ENCODE peak calls at places on chromosomes 1 and 21, in five cellular contexts. T is hepatocyte, E is GM12878, F is H1, X is mammary epithelial cell. B is an unnamed sample. For H3K79me2, the result is how much of the 10 kb centered on the place peaks cover.

GRCh38 chr1:66770694-66771093 is 18.4 kb downstream of the DYNLT5 start:
- DNase-seq in T (no peak), E (no peak), F (no peak), X (no peak), B (no peak)

GRCh38 chr1:153614906-153615305 is 1.2 kb downstream of the S100A14 start:
- DNase-seq in T (no peak), E (no peak), F (no peak), X (no peak), B (no peak)

GRCh38 chr21:41957991-41958766 is 4.4 kb upstream of the C2CD2 start:
- DNase-seq in T (peak), E (no peak), F (no peak), X (peak), B (peak)

GRCh38 chr1:92940541-92940940 is 20.7 kb downstream of the DIPK1A start:
- DNase-seq in T (no peak), E (no peak), F (no peak), X (peak), B (no peak)

GRCh38 chr1:237386362-237387143 is 344.6 kb downstream of the RYR2 start:
- DNase-seq in T (peak), E (no peak), F (no peak), X (no peak), B (no peak)

GRCh38 chr1:168920456-168921094 is 185.9 kb upstream of the ATP1B1 start:
- DNase-seq in T (peak), E (no peak), F (no peak), X (peak), B (peak)

GRCh38 chr1:65310078-65310587 is 790 bp downstream of the DNAJC6 start:
- DNase-seq in T (no peak), E (no peak), F (no peak), X (no peak), B (no peak)

GRCh38 chr1:117794073-117794472 is 135.3 kb downstream of the GDAP2 start:
- DNase-seq in T (no peak), E (no peak), F (no peak), X (no peak), B (no peak)

GRCh38 chr1:51650198-51650597 is 33.3 kb downstream of the OSBPL9 start:
- DNase-seq in T (no peak), E (no peak), F (no peak), X (no peak), B (no peak)

GRCh38 chr1:12157366-12158231 is 9.2 kb upstream of the TNFRSF1B start:
- DNase-seq in T (no peak), E (no peak), F (no peak), X (no peak), B (peak)

GRCh38 chr21:36773111-36773510 is 74.2 kb downstream of the SIM2 start:
- DNase-seq in T (peak), E (no peak), F (no peak), X (peak), B (peak)

GRCh38 chr1:207051615-207051943 is 571 bp upstream of the YOD1 start:
- DNase-seq in T (no peak), E (no peak), F (no peak), X (no peak), B (no peak)

GRCh38 chr1:180909462-180909976 is 3.2 kb upstream of the KIAA1614 start:
- DNase-seq in T (no peak), E (peak), F (peak), X (no peak), B (no peak)

GRCh38 chr1:180911640-180912161 is 996 bp upstream of the KIAA1614 start:
- DNase-seq in T (peak), E (no peak), F (no peak), X (no peak), B (no peak)

GRCh38 chr1:180915426-180915965 is 2.8 kb downstream of the KIAA1614 start:
- DNase-seq in T (no peak), E (no peak), F (no peak), X (no peak), B (no peak)

GRCh38 chr1:180912801-180913616 is at the start of gene KIAA1614:
- DNase-seq in T (peak), E (no peak), F (peak), X (no peak), B (no peak)

DNA sequence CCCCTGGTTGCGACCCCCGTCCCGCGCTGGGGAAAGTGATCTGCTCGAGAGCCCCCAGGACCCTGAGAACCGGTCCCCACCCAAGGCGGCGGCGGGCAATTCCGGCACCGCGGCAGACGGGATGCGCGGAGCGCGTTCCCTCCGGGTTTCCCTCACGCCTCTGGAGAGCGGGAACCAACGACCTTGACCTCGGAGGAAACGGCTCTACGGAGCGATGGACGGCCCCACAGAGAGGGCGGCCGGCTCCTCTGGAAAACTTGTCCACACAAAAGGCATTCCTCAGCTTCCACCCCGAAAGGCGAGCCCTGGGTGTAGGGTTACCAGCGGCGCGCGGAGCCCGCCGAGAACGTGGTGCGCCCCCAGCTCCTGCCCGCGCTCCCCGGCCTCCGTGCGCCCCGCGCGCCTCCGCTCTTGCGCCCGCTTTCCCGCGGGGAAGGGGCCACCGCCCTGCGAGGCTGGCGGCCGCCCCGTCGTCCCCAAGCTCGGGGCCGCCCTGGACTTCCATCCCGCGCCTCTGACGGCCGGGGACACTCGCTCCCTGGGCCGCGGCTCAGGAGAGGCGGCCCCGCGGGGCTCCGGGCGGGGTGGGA is 391 bp upstream of the KIAA1614 start:
- DNase-seq in T (peak), E (no peak), F (peak), X (no peak), B (no peak)
- H3K4me3 ChIP-seq in T (peak), E (peak), F (peak), X (no peak), B (no peak)

DNA sequence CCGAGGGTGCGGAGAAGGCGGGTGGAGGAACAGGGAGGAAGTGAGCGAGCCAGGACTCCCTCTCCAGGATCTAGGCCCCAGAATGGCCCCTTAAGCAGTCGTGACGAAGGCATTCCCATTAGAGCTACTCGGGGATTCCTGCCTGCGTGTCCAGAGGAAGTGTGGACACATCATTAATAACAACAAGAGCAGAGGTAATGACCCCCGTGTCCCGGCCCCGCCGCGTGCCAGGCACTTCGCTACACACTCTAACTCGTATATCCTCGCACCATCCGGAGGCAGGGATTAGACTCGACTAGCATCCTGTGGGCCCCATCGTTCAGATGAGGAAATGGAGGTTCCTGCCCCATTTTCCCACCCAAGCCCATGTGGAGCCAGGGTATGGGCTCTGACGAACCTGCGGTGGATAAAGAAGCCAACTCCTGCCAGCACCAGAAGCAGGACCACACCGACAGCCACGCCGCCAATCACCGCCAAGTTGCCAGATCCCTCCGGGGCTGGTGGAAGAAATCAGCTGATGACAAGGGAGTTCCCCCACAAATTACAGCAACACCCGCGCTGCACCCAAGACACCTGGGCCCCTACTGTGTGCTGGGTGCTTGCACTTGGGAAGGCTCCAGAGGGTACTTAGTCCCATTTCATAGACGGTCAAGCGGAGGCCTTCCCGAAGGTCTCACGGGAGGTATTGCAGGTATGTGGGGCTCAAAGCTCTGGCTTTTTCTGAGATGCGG is 21.6 kb downstream of the EPHA2 start:
- DNase-seq in T (no peak), E (no peak), F (no peak), X (no peak), B (no peak)
- H3K79me2 ChIP-seq in T (under half), E (under half), F (under half), X (half or more), B (half or more)

GRCh38 chr1:19437911-19438310 is 47.4 kb downstream of the CAPZB start:
- DNase-seq in T (peak), E (no peak), F (no peak), X (no peak), B (no peak)
- H3K27ac ChIP-seq in T (peak), E (no peak), F (no peak), X (no peak), B (no peak)

DNA sequence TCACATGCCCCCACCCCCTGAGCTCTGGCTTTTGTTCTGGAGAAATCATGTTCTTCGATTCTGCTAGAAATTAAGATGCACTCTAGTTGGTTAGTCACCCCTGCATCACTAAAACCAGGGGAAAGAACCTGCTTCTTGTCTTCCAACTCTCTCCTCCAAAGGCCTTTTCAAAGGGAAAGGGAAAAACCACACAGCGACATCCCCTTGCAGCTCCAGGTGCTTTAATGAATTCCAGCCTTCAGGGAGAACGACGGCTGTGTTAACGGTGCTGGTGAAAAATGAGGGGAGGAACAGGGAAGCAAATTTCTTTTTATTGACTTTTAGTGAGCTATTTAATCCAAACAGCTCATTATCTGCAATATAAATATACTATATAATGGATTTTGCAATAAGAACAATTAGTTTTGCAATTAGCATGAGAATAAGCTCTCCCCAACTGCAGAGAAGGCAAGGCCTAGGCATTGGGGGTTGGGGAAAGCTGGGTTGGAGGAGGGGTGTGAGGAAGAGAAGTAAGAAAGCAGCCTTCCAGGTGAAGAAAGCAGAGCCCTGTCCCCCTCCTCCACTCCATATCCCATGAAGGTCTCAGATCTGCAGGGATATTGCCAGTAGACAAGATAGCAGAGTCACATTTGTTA is 159.0 kb upstream of the ZC3H12A start:
- DNase-seq in T (no peak), E (no peak), F (no peak), X (no peak), B (no peak)
- H3K4me3 ChIP-seq in T (no peak), E (no peak), F (peak), X (no peak), B (no peak)

GRCh38 chr1:162688521-162688920 is 56.3 kb downstream of the DDR2 start:
- DNase-seq in T (no peak), E (no peak), F (no peak), X (no peak), B (no peak)

GRCh38 chr1:162689745-162690671 is 57.7 kb downstream of the DDR2 start:
- DNase-seq in T (no peak), E (no peak), F (no peak), X (no peak), B (no peak)

GRCh38 chr1:162688931-162689330 is 56.7 kb downstream of the DDR2 start:
- DNase-seq in T (no peak), E (no peak), F (no peak), X (no peak), B (no peak)

GRCh38 chr1:162690672-162691434 is 58.6 kb downstream of the DDR2 start:
- DNase-seq in T (peak), E (no peak), F (no peak), X (peak), B (peak)

GRCh38 chr1:162687870-162688269 is 55.6 kb downstream of the DDR2 start:
- DNase-seq in T (no peak), E (no peak), F (no peak), X (no peak), B (no peak)
- H3K79me2 ChIP-seq in T (under half), E (under half), F (under half), X (under half), B (under half)

DNA sequence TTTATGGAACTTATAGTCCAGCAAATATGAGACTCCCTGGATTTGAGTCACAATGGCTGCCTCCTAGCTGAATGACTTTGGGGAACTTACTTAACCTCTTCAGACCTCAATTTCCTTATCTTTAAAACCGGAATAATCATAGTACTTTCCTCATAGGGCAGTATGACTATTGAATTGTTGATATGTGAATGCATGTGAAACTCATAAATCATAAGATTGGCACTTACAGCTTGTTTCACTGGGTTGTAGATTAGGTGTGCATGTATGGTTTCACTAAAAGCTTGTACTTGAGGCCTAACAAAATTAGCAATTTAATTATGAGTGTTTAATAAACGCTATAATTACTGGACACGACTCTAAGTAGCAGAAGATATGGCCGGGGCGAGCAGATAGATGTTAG is 72.5 kb downstream of the ST6GALNAC5 start:
- DNase-seq in T (no peak), E (no peak), F (no peak), X (no peak), B (no peak)
- H3K27ac ChIP-seq in T (no peak), E (no peak), F (no peak), X (no peak), B (no peak)

DNA sequence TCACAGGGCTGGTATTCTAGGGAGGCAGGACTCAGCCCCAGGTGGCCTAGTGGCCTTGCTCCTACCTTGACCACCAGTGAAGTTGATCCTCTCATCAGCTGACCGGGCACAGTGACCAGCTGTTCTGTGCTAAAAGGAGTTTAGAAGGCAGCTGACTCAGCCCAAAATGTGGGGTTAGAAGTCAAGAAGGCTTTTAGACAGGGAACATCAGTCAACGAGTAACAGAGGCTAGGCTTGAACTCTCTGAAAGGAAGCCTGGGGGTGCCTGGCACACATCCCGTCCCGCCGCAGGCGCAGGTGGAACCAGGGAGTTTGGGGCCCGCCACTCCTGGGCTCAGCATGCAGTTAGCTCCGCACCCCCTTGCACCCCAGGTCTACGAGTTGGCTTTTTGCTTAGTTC is 114.9 kb upstream of the SLC45A1 start:
- DNase-seq in T (no peak), E (no peak), F (no peak), X (no peak), B (no peak)
- H3K4me3 ChIP-seq in T (no peak), E (no peak), F (no peak), X (no peak), B (peak)